ENCODE peak calls at places on chromosomes 11 and 22, in four cellular contexts. P is HepG2, R is H1, J is GM12878. I is an unnamed sample.

GRCh38 chr11:27898166-27898565 is 197.9 kb upstream of the BDNF start:
- DNase-seq in P (no peak), R (no peak), J (no peak), I (no peak)

GRCh38 chr22:42862045-42862734 is 5.1 kb upstream of the ARFGAP3 start:
- DNase-seq in P (peak; percentile 62), R (no peak), J (no peak), I (no peak)

GRCh38 chr11:115298613-115299012 is 205.6 kb downstream of the CADM1 start:
- DNase-seq in P (no peak), R (no peak), J (no peak), I (no peak)

GRCh38 chr11:29527391-29527936 is 489.4 kb downstream of the KCNA4 start:
- DNase-seq in R (no peak), P (peak; percentile 35), J (no peak), I (no peak)

GRCh38 chr11:121535122-121535796 is 82.5 kb upstream of the SORL1-AS1 start:
- DNase-seq in P (no peak), R (no peak), J (no peak), I (no peak)

GRCh38 chr11:107929611-107930200 is 1.5 kb downstream of the RAB39A start:
- DNase-seq in P (no peak), R (peak; percentile 38), J (no peak), I (no peak)

GRCh38 chr11:45665206-45665932 is at the start of gene CHST1:
- DNase-seq in J (no peak), P (no peak), R (peak; percentile 64), I (no peak)

GRCh38 chr11:102807921-102808320 is 10.0 kb upstream of the MMP1 start:
- DNase-seq in R (peak; percentile 79), P (peak; percentile 37), J (no peak), I (peak; percentile 9)

GRCh38 chr11:32870676-32871075 is 21.9 kb upstream of the QSER1 start:
- DNase-seq in P (no peak), J (no peak), R (peak; percentile 74), I (no peak)

GRCh38 chr22:33569547-33569946 is 350.7 kb downstream of the LARGE1 start:
- DNase-seq in J (no peak), R (no peak), P (no peak), I (peak; percentile 50)

GRCh38 chr11:91904792-91905785 is 319.5 kb upstream of the FAT3 start:
- DNase-seq in P (no peak), J (no peak), R (no peak), I (no peak)

GRCh38 chr11:114293201-114293711 is 2.9 kb upstream of the NNMT start:
- DNase-seq in J (no peak), R (no peak), P (no peak), I (no peak)

GRCh38 chr11:12200359-12201015 is 90.1 kb downstream of the MICAL2 start:
- DNase-seq in J (no peak), R (no peak), P (no peak), I (no peak)

GRCh38 chr11:104799251-104799650 is 99.0 kb downstream of the CASP12 start:
- DNase-seq in R (no peak), P (no peak), J (peak; percentile 27), I (no peak)

GRCh38 chr22:20238567-20239062 is 29.5 kb downstream of the RTN4R start:
- DNase-seq in P (peak; percentile 41), R (peak; percentile 87), J (no peak), I (peak; percentile 44)

GRCh38 chr11:74090701-74091100 is 80.1 kb downstream of the C2CD3 start:
- DNase-seq in J (no peak), P (peak; percentile 12), R (no peak), I (no peak)

DNA sequence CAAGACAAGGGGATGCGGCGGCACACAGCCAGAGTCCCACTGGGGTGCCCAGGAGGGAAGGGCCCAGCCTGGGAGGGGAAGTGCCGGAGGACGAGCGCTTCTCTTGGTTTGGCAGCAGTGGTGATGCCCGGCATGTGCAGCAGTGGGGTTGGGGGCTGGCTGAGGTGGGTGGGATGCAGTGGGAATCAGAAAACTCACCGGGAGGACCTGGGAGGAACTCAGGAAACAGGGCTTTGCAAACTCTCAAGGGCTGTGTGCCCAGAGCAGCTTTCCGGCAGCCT is 3.0 kb downstream of the FERMT3 start:
- DNase-seq in J (no peak), R (no peak), P (no peak), I (no peak)
- TF ChIP-seq SUZ12 in J (no peak), R (no peak), P (no peak), I (no peak)

DNA sequence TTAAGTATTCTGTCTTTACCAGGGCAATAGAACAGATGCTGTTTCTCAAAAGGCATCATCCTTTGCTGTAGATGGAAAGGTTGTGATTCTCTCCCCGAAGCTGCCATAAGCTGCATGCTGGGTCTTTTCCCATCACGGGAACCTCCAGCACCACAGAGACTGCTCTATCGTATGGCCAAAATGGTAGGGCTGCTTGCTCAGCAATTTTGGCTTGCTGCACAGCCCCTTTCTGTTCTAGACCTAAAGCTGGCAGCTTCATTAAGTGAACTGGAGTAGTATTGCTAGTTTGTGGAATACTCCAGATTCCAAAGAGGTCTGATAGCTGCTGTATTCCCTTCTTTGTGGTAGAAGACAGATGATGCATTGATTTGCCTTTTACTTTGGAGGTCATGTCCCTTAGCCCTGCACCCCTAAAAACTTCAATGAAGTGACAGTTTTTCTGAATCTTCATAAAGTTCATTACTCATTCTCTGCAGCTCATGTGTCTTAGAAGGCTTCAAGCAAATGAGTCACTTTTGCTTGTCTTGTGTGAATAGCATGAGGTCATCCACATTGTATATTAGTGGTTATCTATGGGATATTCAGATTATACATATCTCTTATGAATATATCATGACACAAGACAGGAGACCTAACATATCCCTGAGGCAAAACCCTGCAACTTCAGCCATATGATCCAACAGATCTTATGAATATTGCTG is 245.3 kb downstream of the FAM76B start:
- DNase-seq in J (no peak), R (no peak), P (no peak), I (no peak)
- TF ChIP-seq YY1 in J (no peak), R (no peak), P (no peak), I (no peak)

GRCh38 chr11:65417702-65418430 is 4.7 kb upstream of the NEAT1 start:
- DNase-seq in P (no peak), J (no peak), R (peak; percentile 53), I (no peak)
- TF ChIP-seq SUZ12 in P (no peak), J (no peak), R (no peak), I (no peak)

DNA sequence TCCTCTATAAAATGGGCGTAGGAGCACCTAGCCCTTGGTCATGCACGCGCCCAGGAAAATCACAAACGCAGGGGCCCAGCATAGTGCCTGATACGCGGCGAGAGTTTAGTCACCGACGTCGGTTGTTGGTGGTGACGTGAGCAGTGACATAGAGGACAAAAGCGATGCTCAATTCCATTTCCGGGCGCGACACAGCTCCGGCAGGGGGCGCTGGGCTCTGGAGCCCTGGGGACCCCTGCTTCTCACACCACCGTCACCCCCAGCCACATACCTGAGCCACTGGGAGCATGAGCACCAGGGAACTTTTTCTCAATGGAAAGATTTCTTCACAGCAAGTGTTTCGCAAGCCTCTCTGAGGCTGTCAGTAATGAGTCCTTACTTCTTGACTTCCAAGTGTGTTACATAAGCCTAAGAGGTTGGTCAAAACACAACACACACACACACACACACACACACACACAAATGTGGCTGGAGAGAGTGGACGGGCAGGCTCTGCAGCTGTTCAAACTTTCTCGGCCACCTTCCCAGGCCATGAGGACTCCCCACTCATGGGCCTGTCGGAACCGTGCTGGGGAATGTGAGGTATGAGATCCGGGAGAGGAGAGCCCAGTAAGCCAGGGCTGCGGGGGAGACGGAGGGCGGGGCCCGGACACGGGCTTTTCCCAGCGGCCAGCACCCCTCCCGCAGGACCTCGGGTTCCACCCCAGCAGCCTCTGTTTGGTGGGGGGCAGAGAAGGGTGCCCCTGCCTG is 36.9 kb upstream of the LINC01488 start:
- DNase-seq in J (no peak), P (peak; percentile 21), R (peak; percentile 74), I (no peak)
- TF ChIP-seq YY1 in J (no peak), P (no peak), R (peak; percentile 39), I (no peak)

GRCh38 chr11:57287884-57288283 is 36.9 kb downstream of the TNKS1BP1 start:
- DNase-seq in P (no peak), J (no peak), R (no peak), I (no peak)
- TF ChIP-seq SUZ12 in P (no peak), J (no peak), R (no peak), I (no peak)

GRCh38 chr22:37801946-37802309 is 5.8 kb upstream of the GCAT start:
- DNase-seq in R (no peak), J (no peak), P (no peak), I (no peak)

GRCh38 chr22:37803636-37804371 is 3.9 kb upstream of the GCAT start:
- DNase-seq in J (no peak), R (peak; percentile 70), P (no peak), I (no peak)

GRCh38 chr22:37803195-37803635 is 4.5 kb upstream of the GCAT start:
- DNase-seq in P (peak; percentile 65), R (no peak), J (no peak), I (no peak)

GRCh38 chr22:37804502-37804885 is 3.2 kb upstream of the GCAT start:
- DNase-seq in J (no peak), P (no peak), R (peak; percentile 59), I (no peak)

DNA sequence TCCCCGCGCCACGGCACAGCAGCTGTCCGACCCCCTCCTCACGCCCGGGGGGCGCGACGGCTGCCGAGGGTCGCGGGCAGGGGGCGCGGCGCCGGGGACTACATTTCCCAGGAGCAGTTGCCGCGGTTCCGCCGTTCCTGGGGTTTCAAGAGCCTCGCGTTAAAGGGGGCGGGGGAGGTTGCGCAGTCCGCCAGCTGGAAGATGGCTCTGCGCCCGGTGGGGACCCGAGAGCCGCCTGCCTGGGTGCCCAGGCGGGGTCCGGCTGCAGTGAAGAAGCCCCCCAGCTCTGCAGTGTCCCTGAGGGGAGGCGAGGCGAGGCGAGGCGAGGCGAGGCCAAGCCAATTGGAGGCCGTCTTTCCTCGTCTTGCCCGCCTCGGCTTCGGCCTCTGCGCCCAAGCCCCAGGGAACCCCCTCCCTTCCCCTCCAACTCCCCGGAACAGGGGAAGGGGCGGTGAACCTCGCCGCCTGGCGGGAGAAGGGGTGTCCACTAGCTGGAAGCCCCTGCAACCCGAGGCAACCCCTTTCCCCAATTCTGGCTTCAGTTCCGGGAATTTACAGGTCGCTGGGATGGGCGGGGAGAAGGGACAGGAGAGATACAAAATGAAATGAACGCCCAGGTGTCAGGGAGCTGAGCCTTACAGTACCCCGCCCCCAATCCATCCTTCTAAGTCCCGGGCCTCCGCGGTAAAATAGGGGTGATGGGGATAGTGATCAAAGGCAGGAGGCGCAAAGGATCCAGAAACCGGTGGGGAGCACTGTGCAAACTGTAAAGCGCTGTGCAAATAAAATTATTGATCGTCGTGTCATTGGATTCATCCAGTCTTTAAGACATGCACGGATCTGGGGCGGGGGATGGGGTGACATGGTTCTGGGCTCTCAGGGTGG is 5.2 kb upstream of the GCAT start:
- DNase-seq in R (peak; percentile 85), J (no peak), P (peak; percentile 54), I (no peak)
- TF ChIP-seq YY1 in R (no peak), J (no peak), P (peak; percentile 67), I (no peak)

I was measured in NT2/D1.